ENCODE peak calls at places on chromosomes 12 and 14, in ten cellular contexts. Q, Y, N, R, B, K, E, M, W and F are unnamed samples.

GRCh38 chr12:121278450-121279375 is 17.8 kb downstream of the CAMKK2 start:
- DNase-seq in R (no peak), N (no peak), W (no peak), Y (no peak), M (peak), E (peak), K (no peak), Q (no peak), B (no peak), F (no peak)

GRCh38 chr14:34488528-34488927 is 26.5 kb upstream of the SPTSSA start:
- DNase-seq in K (no peak), Q (no peak), B (no peak), M (no peak), W (no peak), Y (no peak), E (no peak), N (no peak), R (no peak), F (no peak)

GRCh38 chr12:133026996-133027395 is 10.3 kb upstream of the ZNF84 start:
- DNase-seq in W (no peak), Y (peak), K (no peak), Q (no peak), E (no peak), R (peak), M (no peak), N (no peak), B (no peak), F (no peak)

GRCh38 chr12:94089891-94090290 is 58.5 kb upstream of the PLXNC1 start:
- DNase-seq in B (no peak), K (no peak), Q (no peak), Y (no peak), N (no peak), E (no peak), W (no peak), R (peak), M (peak), F (no peak)

GRCh38 chr12:64160718-64161060 is 61.4 kb downstream of the KICS2 start:
- DNase-seq in E (no peak), N (no peak), K (no peak), Q (no peak), W (no peak), B (no peak), R (peak), Y (no peak), M (peak), F (no peak)

GRCh38 chr14:85154714-85155113 is 375.2 kb upstream of the FLRT2 start:
- DNase-seq in Q (no peak), N (no peak), B (no peak), R (no peak), K (no peak), M (no peak), W (no peak), E (no peak), Y (no peak), F (no peak)

GRCh38 chr14:23306412-23307145 is at the start of gene BCL2L2:
- DNase-seq in E (peak), N (peak), M (peak), B (peak), R (peak), W (peak), Q (peak), K (peak), Y (peak), F (no peak)

GRCh38 chr12:92259852-92260251 is 114.2 kb upstream of the BTG1 start:
- DNase-seq in E (no peak), Q (no peak), W (no peak), K (no peak), M (no peak), N (no peak), Y (no peak), R (peak), B (no peak), F (no peak)

GRCh38 chr14:61033024-61033423 is 52.0 kb downstream of the SLC38A6 start:
- DNase-seq in W (no peak), E (no peak), N (no peak), K (no peak), M (no peak), B (no peak), Y (no peak), R (peak), Q (no peak), F (no peak)

GRCh38 chr14:58717821-58718220 is 80.1 kb downstream of the DACT1 start:
- DNase-seq in Q (no peak), E (no peak), Y (no peak), W (no peak), M (no peak), R (no peak), K (no peak), B (no peak), N (no peak), F (no peak)

GRCh38 chr14:39229601-39230110 is 4.1 kb upstream of the MIA2 start:
- DNase-seq in B (no peak), E (no peak), Y (no peak), M (no peak), Q (no peak), R (no peak), K (no peak), N (no peak), W (no peak), F (no peak)

GRCh38 chr12:112664569-112664968 is 127.0 kb upstream of the RPH3A start:
- DNase-seq in Y (peak), M (peak), K (no peak), B (peak), W (no peak), E (no peak), Q (peak), R (peak), N (peak), F (no peak)

GRCh38 chr14:57025456-57025855 is 215.2 kb upstream of the OTX2 start:
- DNase-seq in N (no peak), Y (no peak), K (no peak), W (no peak), Q (no peak), B (no peak), M (no peak), E (no peak), R (no peak), F (no peak)

GRCh38 chr12:58369576-58369975 is 428.2 kb downstream of the ATP23 start:
- DNase-seq in W (no peak), N (no peak), M (no peak), R (peak), E (no peak), Y (no peak), Q (no peak), K (no peak), B (no peak), F (no peak)

GRCh38 chr12:64318605-64319004 is 72.0 kb downstream of the C12orf56 start:
- DNase-seq in Q (peak), B (no peak), N (peak), R (peak), M (peak), Y (no peak), W (no peak), K (peak), E (no peak), F (no peak)

GRCh38 chr12:69239922-69240624 is 704 bp downstream of the CPSF6 start:
- DNase-seq in Q (peak), Y (peak), R (peak), K (no peak), E (peak), W (no peak), M (peak), N (peak), B (peak), F (peak)

GRCh38 chr14:101586531-101587402 is 25.5 kb downstream of the DIO3 start:
- DNase-seq in K (no peak), Q (no peak), E (no peak), B (no peak), R (no peak), Y (no peak), W (no peak), N (no peak), M (no peak), F (no peak)

GRCh38 chr12:44431647-44432352 is 444.3 kb downstream of the NELL2 start:
- DNase-seq in M (no peak), W (no peak), R (no peak), Q (no peak), B (no peak), Y (no peak), K (no peak), N (no peak), E (no peak), F (no peak)

GRCh38 chr12:118053071-118053985 is 7.7 kb downstream of the WSB2 start:
- DNase-seq in K (peak), R (peak), B (no peak), E (no peak), W (no peak), Y (peak), N (no peak), Q (no peak), M (no peak), F (no peak)

GRCh38 chr14:22070119-22070982 is 396.7 kb upstream of the OR4E1 start:
- DNase-seq in Y (no peak), W (no peak), Q (peak), M (peak), B (no peak), K (no peak), N (no peak), E (no peak), R (peak), F (peak)

GRCh38 chr14:100533647-100534485 is 53.4 kb downstream of the BEGAIN start:
- DNase-seq in Q (no peak), E (no peak), W (no peak), R (no peak), K (no peak), Y (no peak), M (peak), N (peak), B (no peak), F (no peak)

GRCh38 chr14:30656190-30656632 is 34.1 kb downstream of the SCFD1 start:
- DNase-seq in Q (peak), K (peak), E (no peak), B (peak), Y (peak), R (peak), N (peak), M (peak), W (no peak), F (no peak)

GRCh38 chr14:90645842-90646443 is 170.3 kb downstream of the TTC7B start:
- DNase-seq in M (peak), E (peak), R (peak), B (peak), W (no peak), Y (peak), K (peak), N (no peak), Q (peak), F (no peak)

GRCh38 chr12:51827925-51828818 is 20.3 kb downstream of the FIGNL2 start:
- DNase-seq in B (no peak), Q (no peak), N (peak), R (peak), E (peak), K (no peak), Y (peak), M (peak), W (no peak), F (no peak)

GRCh38 chr12:4355843-4356327 is 23.6 kb downstream of the FGF23 start:
- DNase-seq in N (no peak), K (peak), E (no peak), M (peak), B (no peak), W (no peak), Q (peak), Y (peak), R (peak), F (no peak)

GRCh38 chr12:21666722-21667121 is 9.1 kb upstream of the LDHB start:
- DNase-seq in N (peak), E (no peak), K (no peak), M (no peak), R (peak), B (no peak), Q (no peak), Y (peak), W (no peak), F (no peak)

GRCh38 chr14:94594441-94594840 is 13.2 kb downstream of the SERPINA5 start:
- DNase-seq in Q (no peak), Y (no peak), R (no peak), N (no peak), M (no peak), B (no peak), K (no peak), W (no peak), E (no peak), F (no peak)